ENCODE peak calls at places on chromosome 2, in five cellular contexts. A, U, Q, P and N are unnamed samples.

GRCh38 chr2:238331916-238332315 is 11.6 kb downstream of the TRAF3IP1 start:
- DNase-seq in A (no peak), U (no peak), Q (no peak), P (no peak), N (no peak)

GRCh38 chr2:119484834-119485233 is 39.4 kb downstream of the SCTR start:
- DNase-seq in A (no peak), U (no peak), Q (no peak), P (no peak), N (no peak)

GRCh38 chr2:11870584-11870983 is 124.2 kb downstream of the LPIN1 start:
- DNase-seq in A (no peak), U (no peak), Q (peak; percentile 30), P (no peak), N (no peak)

GRCh38 chr2:219000569-219000960 is 7.3 kb upstream of the CRYBA2 start:
- DNase-seq in A (no peak), U (peak; percentile 61), Q (no peak), P (no peak), N (no peak)

GRCh38 chr2:199315299-199316179 is 142.2 kb downstream of the SATB2 start:
- DNase-seq in A (no peak), U (no peak), Q (peak; percentile 12), P (peak; percentile 60), N (peak; percentile 65)

GRCh38 chr2:6913415-6914157 is 3.6 kb upstream of the RNF144A start:
- DNase-seq in A (no peak), U (no peak), Q (peak; percentile 83), P (no peak), N (peak; percentile 83)

GRCh38 chr2:8193686-8194615 is 487.9 kb upstream of the ID2 start:
- DNase-seq in A (no peak), U (no peak), Q (no peak), P (no peak), N (no peak)

GRCh38 chr2:39780825-39781600 is 2.0 kb upstream of the THUMPD2 start:
- DNase-seq in A (no peak), U (no peak), Q (peak; percentile 60), P (no peak), N (peak; percentile 64)

GRCh38 chr2:75035444-75036353 is 77.3 kb downstream of the POLE4 start:
- DNase-seq in A (no peak), U (no peak), Q (no peak), P (no peak), N (no peak)

GRCh38 chr2:164061129-164061746 is 325.4 kb upstream of the FIGN start:
- DNase-seq in A (no peak), U (peak; percentile 28), Q (no peak), P (peak; percentile 34), N (no peak)

GRCh38 chr2:22035333-22035964 is 911.7 kb downstream of the TDRD15 start:
- DNase-seq in A (no peak), U (no peak), Q (no peak), P (no peak), N (no peak)

GRCh38 chr2:25642298-25642697 is 31.1 kb downstream of the DTNB start:
- DNase-seq in A (no peak), U (no peak), Q (no peak), P (no peak), N (no peak)

GRCh38 chr2:45134726-45135125 is 125.5 kb upstream of the SIX2 start:
- DNase-seq in A (no peak), U (no peak), Q (no peak), P (peak; percentile 7), N (no peak)

GRCh38 chr2:61179701-61180639 is 18.0 kb downstream of the C2orf74 start:
- DNase-seq in A (no peak), U (peak; percentile 79), Q (no peak), P (peak; percentile 64), N (no peak)

GRCh38 chr2:30277582-30277981 is 46.2 kb downstream of the LBH start:
- DNase-seq in A (no peak), U (no peak), Q (peak; percentile 34), P (no peak), N (no peak)

GRCh38 chr2:159089543-159089942 is 121.1 kb downstream of the TANC1 start:
- DNase-seq in A (no peak), U (no peak), Q (no peak), P (no peak), N (no peak)

GRCh38 chr2:131493199-131494018 is 1.2 kb upstream of the MZT2A start:
- DNase-seq in A (no peak), U (no peak), Q (peak; percentile 16), P (no peak), N (no peak)

GRCh38 chr2:239047420-239047819 is 199.5 kb downstream of the TWIST2 start:
- DNase-seq in A (no peak), U (no peak), Q (no peak), P (no peak), N (no peak)

GRCh38 chr2:8152392-8153257 is 529.2 kb upstream of the ID2 start:
- DNase-seq in A (no peak), U (no peak), Q (no peak), P (no peak), N (peak; percentile 49)

GRCh38 chr2:30706534-30707303 is 100.5 kb downstream of the CAPN13 start:
- DNase-seq in A (peak; percentile 36), U (peak; percentile 65), Q (peak; percentile 87), P (peak; percentile 56), N (peak; percentile 89)

GRCh38 chr2:172098287-172098649 is 4.4 kb downstream of the DLX2 start:
- DNase-seq in A (no peak), U (no peak), Q (no peak), P (no peak), N (peak; percentile 59)